ENCODE peak calls at places on chromosome 13, in seven cellular contexts. C is transverse colon, Z is cardiac fibroblast, S is IMR-90, R is Daoy, Y is ELR, P is body of pancreas. K is an unnamed sample.

GRCh38 chr13:99035715-99036114 is 57.9 kb upstream of the DOCK9 start:
- DNase-seq in C (no peak), Y (no peak), P (no peak), Z (no peak), S (no peak), R (no peak), K (no peak)

GRCh38 chr13:25018729-25019115 is 77.2 kb upstream of the PABPC3 start:
- DNase-seq in C (peak; percentile 19), P (peak; percentile 25), Y (no peak), Z (no peak), S (no peak), R (peak; percentile 21), K (no peak)

GRCh38 chr13:24763596-24764275 is at the start of gene RNF17:
- DNase-seq in Y (no peak), P (no peak), Z (no peak), C (no peak), S (no peak), R (no peak), K (no peak)

GRCh38 chr13:114059428-114059827 is 73.0 kb downstream of the RASA3 start:
- DNase-seq in S (no peak), Z (no peak), Y (no peak), P (no peak), R (no peak), C (no peak), K (no peak)

GRCh38 chr13:71217827-71218226 is 649.2 kb downstream of the DACH1 start:
- DNase-seq in Y (no peak), R (no peak), Z (no peak), C (no peak), P (peak; percentile 15), S (no peak), K (no peak)

GRCh38 chr13:78061806-78062205 is 143.2 kb upstream of the EDNRB start:
- DNase-seq in R (no peak), Y (no peak), Z (no peak), S (no peak), C (no peak), P (no peak), K (no peak)

GRCh38 chr13:111494641-111495040 is 174.2 kb downstream of the TEX29 start:
- DNase-seq in R (no peak), S (no peak), Z (no peak), Y (no peak), C (no peak), P (no peak), K (no peak)

GRCh38 chr13:75650991-75651390 is 14.9 kb downstream of the LMO7 start:
- DNase-seq in Z (no peak), Y (no peak), R (no peak), S (no peak), P (no peak), C (no peak), K (no peak)

GRCh38 chr13:44155422-44156293 is 218.0 kb upstream of the SERP2 start:
- DNase-seq in Y (no peak), Z (peak; percentile 72), R (peak; percentile 38), S (peak; percentile 45), C (peak; percentile 73), P (peak; percentile 77), K (peak; percentile 71)

GRCh38 chr13:108342369-108343289 is 73.1 kb downstream of the TNFSF13B start:
- DNase-seq in Y (peak; percentile 40), P (no peak), R (no peak), C (no peak), S (peak; percentile 35), Z (peak; percentile 54), K (no peak)

GRCh38 chr13:26698392-26699196 is 62.0 kb downstream of the GPR12 start:
- DNase-seq in Z (peak; percentile 92), R (peak; percentile 68), S (peak; percentile 81), P (peak; percentile 85), Y (peak; percentile 83), C (peak; percentile 85), K (peak; percentile 71)

GRCh38 chr13:93318538-93318937 is 91.9 kb downstream of the GPC6 start:
- DNase-seq in C (no peak), P (no peak), Z (peak; percentile 56), R (no peak), S (peak; percentile 35), Y (no peak), K (no peak)

GRCh38 chr13:23567792-23568480 is 2.3 kb upstream of the TNFRSF19 start:
- DNase-seq in C (no peak), R (no peak), Y (no peak), S (no peak), P (no peak), Z (no peak), K (no peak)

GRCh38 chr13:109862627-109863026 is 76.2 kb upstream of the IRS2 start:
- DNase-seq in Z (peak; percentile 63), Y (peak; percentile 73), C (no peak), R (no peak), S (peak; percentile 80), P (no peak), K (no peak)

GRCh38 chr13:51380269-51380668 is 40.8 kb downstream of the SERPINE3 start:
- DNase-seq in Y (peak; percentile 22), Z (peak; percentile 72), S (peak; percentile 16), R (peak; percentile 29), P (no peak), C (no peak), K (no peak)

GRCh38 chr13:73223372-73223781 is 164.6 kb downstream of the KLF5 start:
- DNase-seq in Z (no peak), C (no peak), P (no peak), S (no peak), R (no peak), Y (no peak), K (no peak)

K was measured in C1 segment of cervical spinal cord.